ENCODE peak calls at places on chromosomes 4 and X, in four cellular contexts. I, J, O and N are unnamed samples.

GRCh38 chr4:3241905-3242304 is 7.1 kb upstream of the MSANTD1 start:
- DNase-seq in J (no peak), I (no peak), O (no peak), N (peak)

GRCh38 chr4:152460488-152460887 is 75.4 kb downstream of the FBXW7 start:
- DNase-seq in J (no peak), I (peak), O (peak), N (peak)

GRCh38 chr4:168318266-168318895 is at the start of gene DDX60:
- DNase-seq in O (peak), I (peak), J (peak), N (peak)

GRCh38 chrX:47250017-47250347 is 17.2 kb downstream of the USP11 start:
- DNase-seq in J (no peak), O (no peak), I (no peak), N (no peak)

GRCh38 chrX:40201486-40201885 is 103.7 kb upstream of the BCOR start:
- DNase-seq in J (no peak), I (no peak), O (no peak), N (no peak)

GRCh38 chr4:171954650-171955049 is 141.4 kb downstream of the GALNTL6 start:
- DNase-seq in O (peak), J (no peak), I (peak), N (no peak)

GRCh38 chr4:113784497-113785254 is 23.1 kb upstream of the CAMK2D start:
- DNase-seq in I (peak), J (no peak), O (peak), N (peak)

GRCh38 chrX:19121466-19121865 is 802 bp downstream of the ADGRG2 start:
- DNase-seq in O (no peak), J (no peak), I (no peak), N (no peak)

GRCh38 chr4:64883087-64883926 is 474.1 kb upstream of the TECRL start:
- DNase-seq in O (no peak), J (no peak), I (no peak), N (no peak)

GRCh38 chr4:180106122-180106521 is 2137.1 kb upstream of the TENM3 start:
- DNase-seq in I (no peak), O (no peak), J (no peak), N (no peak)

GRCh38 chrX:104670051-104670450 is 104.1 kb downstream of the IL1RAPL2 start:
- DNase-seq in O (no peak), I (no peak), J (no peak), N (no peak)

GRCh38 chr4:68895561-68896198 is 55.9 kb downstream of the UGT2A3 start:
- DNase-seq in O (no peak), I (no peak), J (no peak), N (no peak)

GRCh38 chr4:20381005-20381404 is 129.3 kb downstream of the SLIT2 start:
- DNase-seq in J (no peak), O (no peak), I (no peak), N (no peak)

GRCh38 chr4:71540749-71541269 is 202.0 kb downstream of the SLC4A4 start:
- DNase-seq in J (no peak), O (no peak), I (no peak), N (no peak)

GRCh38 chrX:41542151-41542935 is 95.2 kb downstream of the NYX start:
- DNase-seq in O (no peak), I (no peak), J (no peak), N (no peak)